ENCODE peak calls at places on chromosomes 6 and 20, in nine cellular contexts. Y is gastrocnemius medialis, H is upper lobe of left lung, O is A549, Q is endothelial cell of umbilical vein, E is ovary, P is IMR-90, F is sigmoid colon, V is transverse colon. J is an unnamed sample.
A peak's percentile ranks its signal among the peaks of the same experiment; 100 is the strongest.

GRCh38 chr6:73325656-73326055 is 28.4 kb downstream of the DPPA5 start:
- DNase-seq in Y (no peak), H (no peak), O (no peak), Q (no peak), E (no peak), P (no peak), F (no peak), V (no peak), J (no peak)

GRCh38 chr6:20644667-20645370 is 110.6 kb downstream of the CDKAL1 start:
- DNase-seq in Y (no peak), H (no peak), O (no peak), Q (no peak), E (no peak), P (peak; percentile 57), F (no peak), V (no peak), J (no peak)

GRCh38 chr6:137853569-137854213 is 13.4 kb upstream of the TNFAIP3 start:
- DNase-seq in Y (no peak), H (no peak), O (no peak), Q (peak; percentile 82), E (no peak), P (peak; percentile 88), F (no peak), V (no peak), J (no peak)

GRCh38 chr20:48635791-48636267 is 192.0 kb downstream of the PREX1 start:
- DNase-seq in Y (peak; percentile 51), H (peak; percentile 89), O (peak; percentile 73), Q (peak; percentile 55), E (peak; percentile 59), P (peak; percentile 31), F (no peak), V (no peak), J (no peak)

GRCh38 chr6:137968901-137969300 is 101.8 kb downstream of the TNFAIP3 start:
- DNase-seq in Y (no peak), H (no peak), O (no peak), Q (no peak), E (no peak), P (no peak), F (no peak), V (no peak), J (no peak)

GRCh38 chr6:167493310-167493709 is 168.4 kb downstream of the TTLL2 start:
- DNase-seq in Y (no peak), H (no peak), O (no peak), Q (no peak), E (no peak), P (no peak), F (peak; percentile 8), V (no peak), J (no peak)

GRCh38 chr6:55438217-55438616 is 110.9 kb downstream of the GFRAL start:
- DNase-seq in Y (no peak), H (no peak), O (no peak), Q (no peak), E (no peak), P (no peak), F (no peak), V (no peak), J (no peak)

GRCh38 chr6:161273752-161274487 is at the start of gene AGPAT4:
- DNase-seq in Y (peak; percentile 43), H (no peak), O (peak; percentile 80), Q (peak; percentile 98), E (peak; percentile 55), P (peak; percentile 98), F (peak; percentile 90), V (peak; percentile 70), J (peak; percentile 41)

GRCh38 chr6:26309731-26310142 is 55.3 kb upstream of the BTN3A2 start:
- DNase-seq in Y (no peak), H (no peak), O (no peak), Q (no peak), E (no peak), P (peak; percentile 95), F (no peak), V (no peak), J (no peak)

GRCh38 chr20:49753133-49753532 is 39.5 kb upstream of the B4GALT5 start:
- DNase-seq in Y (no peak), H (no peak), O (no peak), Q (no peak), E (no peak), P (no peak), F (no peak), V (no peak), J (no peak)

GRCh38 chr20:58196402-58197184 is 31.9 kb downstream of the ANKRD60 start:
- DNase-seq in Y (no peak), H (no peak), O (no peak), Q (no peak), E (no peak), P (no peak), F (no peak), V (no peak), J (no peak)

GRCh38 chr20:11467436-11467835 is 450.3 kb upstream of the BTBD3 start:
- DNase-seq in Y (no peak), H (no peak), O (no peak), Q (no peak), E (no peak), P (no peak), F (no peak), V (no peak), J (no peak)

GRCh38 chr6:154218336-154218735 is 138.3 kb downstream of the IPCEF1 start:
- DNase-seq in Y (no peak), H (no peak), O (no peak), Q (no peak), E (no peak), P (no peak), F (no peak), V (no peak), J (no peak)

GRCh38 chr6:52790841-52791240 is 12.8 kb downstream of the GSTA1 start:
- DNase-seq in Y (no peak), H (no peak), O (no peak), Q (no peak), E (no peak), P (no peak), F (no peak), V (no peak), J (no peak)

GRCh38 chr6:34055223-34055933 is 90.5 kb downstream of the GRM4 start:
- DNase-seq in Y (peak; percentile 36), H (no peak), O (peak; percentile 64), Q (peak; percentile 61), E (peak; percentile 73), P (peak; percentile 51), F (peak; percentile 72), V (peak; percentile 63), J (peak; percentile 62)

GRCh38 chr20:50856475-50857041 is 61.7 kb downstream of the BCAS4 start:
- DNase-seq in Y (no peak), H (no peak), O (no peak), Q (no peak), E (no peak), P (no peak), F (no peak), V (no peak), J (no peak)

GRCh38 chr20:36861875-36862801 is 13.8 kb upstream of the TLDC2 start:
- DNase-seq in Y (peak; percentile 77), H (no peak), O (peak; percentile 96), Q (peak; percentile 44), E (peak; percentile 89), P (peak; percentile 83), F (peak; percentile 98), V (peak; percentile 80), J (peak; percentile 52)
- TF ChIP-seq POLR2A in Y (peak; percentile 53), H (no peak), O (peak; percentile 76), Q (peak; percentile 45), E (peak; percentile 80), P (peak; percentile 69), F (peak; percentile 71), V (peak; percentile 40), J (no peak)

GRCh38 chr20:2631228-2631627 is 21.2 kb upstream of the NOP56 start:
- DNase-seq in Y (no peak), H (no peak), O (no peak), Q (no peak), E (no peak), P (no peak), F (no peak), V (no peak), J (no peak)
- TF ChIP-seq CTCF in Y (no peak), H (no peak), O (peak; percentile 42), Q (no peak), E (no peak), P (no peak), F (no peak), V (no peak), J (no peak)

DNA sequence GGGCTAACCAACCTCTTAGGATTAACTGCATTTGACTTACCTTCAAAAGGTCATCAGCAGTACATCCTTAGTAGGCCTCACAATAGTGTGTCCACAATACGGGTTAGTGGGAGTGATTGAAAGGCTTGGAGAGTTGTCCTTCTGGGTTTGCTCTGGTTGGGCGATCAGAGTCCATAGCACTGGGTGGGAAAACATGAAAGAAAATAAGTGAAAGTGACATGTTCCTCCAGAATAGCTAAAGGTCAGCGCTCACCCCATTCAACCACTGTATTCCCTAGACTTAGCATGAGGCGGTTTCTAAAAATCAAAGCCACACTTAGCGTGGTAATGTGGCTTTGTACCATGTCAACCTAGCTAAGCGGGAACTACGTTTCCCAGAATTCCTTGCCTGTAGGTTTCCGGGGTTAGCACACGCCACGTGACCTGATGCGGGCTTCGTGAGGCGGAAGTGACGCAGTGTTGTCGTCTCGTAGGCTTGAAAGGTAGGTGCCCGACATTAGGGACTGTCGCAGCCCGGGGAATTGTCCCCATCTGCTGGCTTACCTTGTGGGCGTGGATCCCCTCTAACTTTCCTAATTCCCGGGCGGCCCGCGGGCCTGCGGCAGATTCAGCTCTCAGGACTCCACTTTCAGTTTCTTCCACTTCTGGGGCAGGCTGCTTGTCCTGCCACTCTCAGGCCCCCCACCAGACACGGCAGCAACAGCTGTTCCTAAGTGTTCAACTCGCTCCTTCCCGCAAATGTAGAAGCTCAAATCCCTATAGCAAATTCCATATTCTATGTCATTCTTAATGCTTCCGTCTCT is 19.8 kb upstream of the SCP2D1 start:
- DNase-seq in Y (peak; percentile 88), H (peak; percentile 89), O (peak; percentile 90), Q (peak; percentile 90), E (peak; percentile 88), P (peak; percentile 87), F (peak; percentile 94), V (peak; percentile 91), J (peak; percentile 92)
- TF ChIP-seq POLR2A in Y (peak; percentile 58), H (no peak), O (peak; percentile 74), Q (peak; percentile 80), E (peak; percentile 83), P (peak; percentile 74), F (peak; percentile 65), V (peak; percentile 63), J (no peak)

GRCh38 chr6:127515234-127515793 is 3.8 kb downstream of the MTCL3 start:
- DNase-seq in Y (no peak), H (no peak), O (no peak), Q (no peak), E (no peak), P (no peak), F (no peak), V (no peak), J (no peak)
- TF ChIP-seq CTCF in Y (no peak), H (no peak), O (no peak), Q (no peak), E (no peak), P (peak; percentile 23), F (no peak), V (no peak), J (no peak)

GRCh38 chr6:32177788-32178546 is at the start of gene RNF5:
- DNase-seq in Y (peak; percentile 99), H (peak; percentile 97), O (peak; percentile 95), Q (peak; percentile 100), E (peak; percentile 94), P (peak; percentile 100), F (peak; percentile 99), V (peak; percentile 97), J (peak; percentile 97)
- TF ChIP-seq POLR2A in Y (peak; percentile 46), H (no peak), O (no peak), Q (no peak), E (peak; percentile 49), P (peak; percentile 23), F (no peak), V (peak; percentile 69), J (no peak)

J was measured in stomach.